ENCODE peak calls at places on chromosomes 6 and 20, in five cellular contexts. I is amygdala, H is RPMI8226, G is tibial nerve, L is Kasumi-1. S is an unnamed sample.

GRCh38 chr6:118565317-118565960 is 17.3 kb downstream of the PLN start:
- DNase-seq in I (no peak), H (peak), G (no peak), L (peak), S (no peak)

GRCh38 chr6:39296745-39297640 is 17.2 kb downstream of the KCNK17 start:
- DNase-seq in I (no peak), H (no peak), G (peak), L (no peak), S (no peak)

GRCh38 chr6:130675072-130675471 is 152.1 kb upstream of the SMLR1 start:
- DNase-seq in I (no peak), H (no peak), G (no peak), L (no peak), S (no peak)

GRCh38 chr6:110034637-110035096 is 56.6 kb downstream of the GPR6 start:
- DNase-seq in I (no peak), H (no peak), G (no peak), L (no peak), S (no peak)

GRCh38 chr6:139625998-139626975 is 251.8 kb upstream of the CITED2 start:
- DNase-seq in I (peak), H (no peak), G (no peak), L (peak), S (no peak)

GRCh38 chr6:42817910-42818309 is 36.1 kb downstream of the BICRAL start:
- DNase-seq in I (no peak), H (no peak), G (no peak), L (no peak), S (no peak)

GRCh38 chr20:40630723-40631631 is 58.1 kb downstream of the MAFB start:
- DNase-seq in I (no peak), H (no peak), G (no peak), L (no peak), S (no peak)

GRCh38 chr20:17507032-17507431 is 24.1 kb downstream of the BFSP1 start:
- DNase-seq in I (no peak), H (no peak), G (no peak), L (no peak), S (no peak)

GRCh38 chr6:83708546-83708969 is 343 bp downstream of the SNAP91 start:
- DNase-seq in I (peak), H (no peak), G (no peak), L (no peak), S (no peak)

GRCh38 chr6:32216292-32216691 is 7.6 kb downstream of the NOTCH4 start:
- DNase-seq in I (no peak), H (no peak), G (no peak), L (no peak), S (no peak)

GRCh38 chr6:900716-901605 is 208.0 kb upstream of the EXOC2 start:
- DNase-seq in I (no peak), H (no peak), G (no peak), L (no peak), S (no peak)

GRCh38 chr20:2236266-2236665 is 59.5 kb upstream of the TGM3 start:
- DNase-seq in I (no peak), H (peak), G (no peak), L (no peak), S (no peak)

GRCh38 chr6:37049990-37050853 is 44.8 kb downstream of the FGD2 start:
- DNase-seq in I (peak), H (peak), G (no peak), L (peak), S (peak)

GRCh38 chr20:13401596-13401995 is 180.5 kb downstream of the ISM1 start:
- DNase-seq in I (no peak), H (no peak), G (no peak), L (no peak), S (no peak)

GRCh38 chr20:47843886-47844567 is 58.7 kb upstream of the SULF2 start:
- DNase-seq in I (no peak), H (peak), G (no peak), L (no peak), S (no peak)

GRCh38 chr20:48295966-48296421 is 510.7 kb upstream of the SULF2 start:
- DNase-seq in I (peak), H (no peak), G (no peak), L (no peak), S (no peak)

GRCh38 chr20:24495266-24495665 is 25.8 kb downstream of the SYNDIG1 start:
- DNase-seq in I (no peak), H (no peak), G (no peak), L (no peak), S (no peak)

GRCh38 chr6:131014080-131014776 is 48.8 kb downstream of the EPB41L2 start:
- DNase-seq in I (no peak), H (no peak), G (no peak), L (no peak), S (no peak)

GRCh38 chr6:72946766-72947165 is 278.5 kb downstream of the KHDC1L start:
- DNase-seq in I (no peak), H (no peak), G (no peak), L (no peak), S (no peak)

GRCh38 chr6:100488231-100488630 is 23.5 kb upstream of the SIM1 start:
- DNase-seq in I (no peak), H (no peak), G (no peak), L (no peak), S (no peak)

GRCh38 chr20:23672158-23672557 is 16.7 kb downstream of the CST4 start:
- DNase-seq in I (no peak), H (no peak), G (no peak), L (no peak), S (no peak)

GRCh38 chr20:63160641-63161175 is 55.2 kb downstream of the YTHDF1 start:
- DNase-seq in I (no peak), H (no peak), G (no peak), L (no peak), S (no peak)

GRCh38 chr6:916160-916559 is 223.2 kb upstream of the EXOC2 start:
- DNase-seq in I (no peak), H (no peak), G (no peak), L (no peak), S (no peak)

GRCh38 chr6:121437861-121438651 is 2.6 kb downstream of the GJA1 start:
- DNase-seq in I (peak), H (no peak), G (peak), L (no peak), S (no peak)

GRCh38 chr20:4060054-4060795 is 44.9 kb upstream of the RNF24 start:
- DNase-seq in I (no peak), H (no peak), G (no peak), L (no peak), S (peak)

GRCh38 chr20:7415427-7415826 is 524.8 kb downstream of the HAO1 start:
- DNase-seq in I (no peak), H (no peak), G (no peak), L (no peak), S (no peak)

GRCh38 chr20:60899320-60899719 is 352.7 kb upstream of the CDH4 start:
- DNase-seq in I (no peak), H (no peak), G (no peak), L (no peak), S (no peak)

GRCh38 chr6:157432861-157433260 is 51.9 kb downstream of the ZDHHC14 start:
- DNase-seq in I (no peak), H (no peak), G (no peak), L (no peak), S (no peak)

GRCh38 chr6:36136034-36136433 is 5.7 kb downstream of the MAPK13 start:
- DNase-seq in I (no peak), H (no peak), G (no peak), L (no peak), S (no peak)

S was measured in Peyer's patch.